ENCODE peak calls at places on chromosomes 13 and 19, in ten cellular contexts. Z is neural progenitor cell, M is tibial artery, K is GM13976, U is WTC11, E is lower lobe of right lung, D is natural killer cell, A is IMR-90, R is fibroblast of villous mesenchyme, N is activated B cell treated with CpG ODN at 0.5 μM for 24 hours. F is an unnamed sample.

GRCh38 chr19:46920341-46920740 is 59.5 kb downstream of the ARHGAP35 start:
- DNase-seq in Z (no peak), M (no peak), K (no peak), U (no peak), E (no peak), D (no peak), A (no peak), R (no peak), N (no peak), F (no peak)

GRCh38 chr13:40589285-40590109 is 76.9 kb downstream of the FOXO1 start:
- DNase-seq in Z (peak), M (peak), K (peak), U (no peak), E (no peak), D (no peak), A (no peak), R (peak), N (no peak), F (peak)

GRCh38 chr13:95180513-95181245 is 120.6 kb downstream of the ABCC4 start:
- DNase-seq in Z (no peak), M (no peak), K (no peak), U (no peak), E (no peak), D (no peak), A (no peak), R (no peak), N (no peak), F (no peak)

GRCh38 chr13:110663044-110663443 is 42.9 kb downstream of the CARS2 start:
- DNase-seq in Z (no peak), M (no peak), K (no peak), U (no peak), E (no peak), D (no peak), A (no peak), R (no peak), N (no peak), F (no peak)

GRCh38 chr13:42892760-42893159 is 99.3 kb downstream of the EPSTI1 start:
- DNase-seq in Z (no peak), M (no peak), K (no peak), U (no peak), E (no peak), D (no peak), A (peak), R (peak), N (no peak), F (no peak)

GRCh38 chr19:52369463-52370340 is at the start of gene ZNF880:
- DNase-seq in Z (peak), M (peak), K (peak), U (peak), E (peak), D (peak), A (peak), R (peak), N (peak), F (peak)

GRCh38 chr13:37118002-37118401 is 12.5 kb upstream of the CSNK1A1L start:
- DNase-seq in Z (no peak), M (no peak), K (no peak), U (no peak), E (no peak), D (no peak), A (no peak), R (no peak), N (no peak), F (no peak)

GRCh38 chr13:30739646-30740642 is 4.6 kb downstream of the ALOX5AP start:
- DNase-seq in Z (peak), M (no peak), K (peak), U (no peak), E (no peak), D (no peak), A (peak), R (peak), N (no peak), F (peak)

GRCh38 chr13:101876951-101877350 is 424.5 kb downstream of the ITGBL1 start:
- DNase-seq in Z (no peak), M (no peak), K (no peak), U (no peak), E (no peak), D (no peak), A (no peak), R (no peak), N (no peak), F (no peak)

DNA sequence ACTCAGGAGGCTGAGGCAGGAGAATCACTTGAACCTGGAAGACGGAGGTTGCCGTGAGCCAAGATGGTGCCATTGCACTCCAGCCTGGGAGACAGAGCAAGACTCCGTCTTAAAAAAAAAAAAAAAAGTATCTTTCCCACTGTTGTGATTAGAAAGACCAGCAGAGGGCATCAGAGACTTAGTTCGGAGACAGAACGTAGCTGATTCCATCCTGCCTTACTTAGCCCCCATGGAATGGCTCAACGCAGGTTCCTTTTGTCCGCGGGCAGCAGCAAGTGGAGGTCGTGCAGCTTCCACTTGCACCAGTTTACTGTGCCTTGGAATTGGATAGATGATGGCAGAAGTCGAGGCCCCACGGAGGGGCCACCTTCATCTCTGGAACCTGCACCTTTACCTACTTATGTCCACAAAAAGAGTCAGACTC is 8.1 kb downstream of the TIMM29 start:
- DNase-seq in Z (peak), M (no peak), K (peak), U (peak), E (no peak), D (no peak), A (peak), R (peak), N (no peak), F (no peak)
- TF ChIP-seq CTCF in Z (peak), M (peak), K (peak), U (peak), E (peak), D (peak), A (peak), R (peak), N (no peak), F (peak)

DNA sequence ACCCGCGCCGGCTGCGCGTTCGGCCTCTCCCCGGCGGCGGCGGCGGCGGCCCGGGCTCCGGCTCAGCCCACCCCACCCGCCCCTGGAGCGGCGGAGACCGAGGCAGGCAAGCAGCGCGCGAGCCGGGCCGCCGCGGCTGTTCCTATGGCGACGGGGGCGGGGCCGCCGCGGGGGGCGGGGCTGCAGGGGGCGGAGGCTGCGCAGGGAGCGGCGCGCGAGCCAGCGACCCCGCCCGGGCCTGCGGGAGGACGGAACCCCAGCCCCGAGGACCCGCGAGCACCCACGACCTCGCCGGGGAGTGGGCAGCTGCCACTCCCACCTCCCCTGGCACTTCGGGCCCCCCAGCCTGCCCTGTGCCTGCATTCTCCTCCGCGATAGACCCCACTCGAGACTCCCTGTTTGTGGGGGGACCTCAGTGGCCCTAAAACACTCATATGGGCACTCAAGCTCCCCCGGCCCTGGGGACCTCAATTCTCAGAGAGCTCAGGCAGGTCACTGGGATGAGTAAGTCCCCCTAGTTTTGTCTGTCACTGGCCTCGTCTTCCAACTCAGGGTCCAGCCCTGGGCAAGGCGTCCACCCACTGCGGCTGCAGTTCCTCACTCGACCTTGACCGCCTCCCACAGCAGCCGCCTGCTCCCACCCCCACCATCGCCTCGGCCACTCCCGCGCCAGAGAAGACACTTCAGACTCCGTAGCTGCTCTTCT is at the start of gene CTXN1:
- DNase-seq in Z (peak), M (peak), K (peak), U (peak), E (peak), D (peak), A (no peak), R (peak), N (peak), F (peak)
- TF ChIP-seq CTCF in Z (no peak), M (no peak), K (no peak), U (no peak), E (no peak), D (no peak), A (no peak), R (peak), N (no peak), F (no peak)

DNA sequence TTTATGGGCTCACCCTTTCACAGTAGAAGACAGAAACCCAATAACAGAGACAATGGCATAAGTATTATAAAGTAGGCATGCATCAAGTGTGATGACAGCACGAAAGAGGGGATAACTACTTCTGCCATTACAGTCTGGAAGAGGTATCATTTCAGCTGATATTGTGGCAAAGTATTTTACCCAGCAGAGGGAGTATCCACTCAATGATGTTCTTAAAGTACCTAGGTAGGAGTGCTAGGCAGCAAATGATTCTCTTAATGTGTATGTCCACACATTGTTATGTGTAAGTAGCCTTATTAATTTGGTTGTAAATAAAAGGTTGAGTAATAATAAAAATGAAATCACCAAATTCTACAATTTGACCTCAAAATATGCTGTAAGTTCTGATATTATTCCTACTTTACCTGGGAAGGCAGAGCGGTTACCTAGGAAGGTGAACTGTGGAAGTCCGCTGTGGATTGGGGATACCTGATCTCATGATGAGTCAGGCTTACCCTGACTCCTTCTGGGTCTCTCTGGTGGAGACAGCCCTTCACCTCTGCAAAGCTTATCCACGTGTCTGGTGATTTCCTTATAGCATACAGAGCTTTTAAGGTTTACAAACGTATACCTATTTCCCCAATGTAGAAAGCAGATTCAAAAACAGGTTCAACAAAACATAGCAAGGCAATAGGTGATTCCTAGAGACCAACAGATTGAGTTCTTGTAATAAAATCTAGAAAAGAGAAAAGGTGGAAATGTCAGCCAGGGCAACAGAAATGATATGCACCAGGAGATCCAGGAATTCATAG is 4.0 kb upstream of the UBAC2 start:
- DNase-seq in Z (no peak), M (no peak), K (no peak), U (no peak), E (no peak), D (no peak), A (no peak), R (no peak), N (no peak), F (no peak)
- TF ChIP-seq CTCF in Z (no peak), M (no peak), K (no peak), U (no peak), E (no peak), D (no peak), A (peak), R (peak), N (no peak), F (peak)

DNA sequence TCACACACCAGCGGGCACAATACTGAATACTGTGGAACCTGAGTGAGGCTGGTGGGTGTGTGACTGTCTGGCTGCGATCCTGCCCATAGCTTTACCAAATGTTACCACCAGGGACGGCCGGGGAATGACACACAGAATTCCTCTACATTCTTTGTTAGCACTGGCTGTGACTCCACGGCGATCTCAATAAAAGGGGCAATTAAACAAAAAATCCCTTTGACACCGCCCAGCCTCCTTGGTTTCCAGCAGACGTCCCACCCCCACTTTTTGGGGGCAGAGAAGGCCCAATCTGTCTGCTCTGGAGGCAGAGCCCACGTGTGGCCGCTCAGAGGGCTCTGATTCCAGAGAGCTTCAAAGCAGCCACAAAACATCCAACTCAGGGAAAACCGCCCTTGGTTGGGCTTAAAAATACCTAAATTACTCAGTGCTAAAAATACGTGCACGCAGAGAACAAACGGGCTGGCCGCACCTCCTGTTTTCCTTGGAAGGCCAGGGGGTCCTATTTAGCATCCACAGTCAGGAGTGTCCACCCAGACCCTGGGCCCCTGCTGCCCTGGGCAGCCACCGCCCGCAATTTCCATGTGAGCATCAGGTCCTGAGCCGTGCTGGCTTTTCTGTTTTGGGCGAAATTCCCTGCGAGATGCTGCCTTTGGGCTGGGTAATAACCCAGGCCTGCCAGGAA is 47.8 kb downstream of the GADD45B start:
- DNase-seq in Z (peak), M (no peak), K (no peak), U (no peak), E (no peak), D (no peak), A (peak), R (peak), N (no peak), F (no peak)
- TF ChIP-seq CTCF in Z (peak), M (peak), K (no peak), U (no peak), E (no peak), D (no peak), A (peak), R (peak), N (no peak), F (no peak)

GRCh38 chr19:49339364-49340068 is 4.3 kb downstream of the CD37 start:
- DNase-seq in Z (peak), M (peak), K (no peak), U (peak), E (peak), D (no peak), A (peak), R (peak), N (peak), F (no peak)

GRCh38 chr19:49342291-49342721 is 7.1 kb downstream of the CD37 start:
- DNase-seq in Z (no peak), M (no peak), K (peak), U (no peak), E (peak), D (no peak), A (no peak), R (no peak), N (peak), F (no peak)

GRCh38 chr19:49340865-49341718 is 5.9 kb downstream of the CD37 start:
- DNase-seq in Z (no peak), M (no peak), K (peak), U (no peak), E (peak), D (no peak), A (no peak), R (no peak), N (peak), F (no peak)

GRCh38 chr19:49338691-49339363 is 3.6 kb downstream of the CD37 start:
- DNase-seq in Z (peak), M (peak), K (no peak), U (peak), E (peak), D (no peak), A (no peak), R (peak), N (peak), F (no peak)

GRCh38 chr19:49340069-49340864 is 5.1 kb downstream of the CD37 start:
- DNase-seq in Z (peak), M (peak), K (peak), U (peak), E (peak), D (peak), A (no peak), R (peak), N (peak), F (no peak)
- TF ChIP-seq CTCF in Z (no peak), M (no peak), K (no peak), U (no peak), E (no peak), D (no peak), A (no peak), R (no peak), N (no peak), F (no peak)